ENCODE peak calls at places on chromosomes 12 and 14, in four cellular contexts. Q is AG04450, Y is non-pigmented ciliary epithelial cell, I is astrocyte. G is an unnamed sample.

GRCh38 chr12:836952-837351 is 84.6 kb downstream of the WNK1 start:
- DNase-seq in Q (no peak), Y (no peak), I (no peak), G (no peak)

GRCh38 chr12:113474635-113475436 is 3.2 kb upstream of the LHX5 start:
- DNase-seq in Q (no peak), Y (no peak), I (no peak), G (no peak)

GRCh38 chr14:64729386-64730060 is 25.3 kb downstream of the PLEKHG3 start:
- DNase-seq in Q (no peak), Y (no peak), I (no peak), G (no peak)

GRCh38 chr12:92124708-92125067 is 21.0 kb downstream of the BTG1 start:
- DNase-seq in Q (no peak), Y (no peak), I (no peak), G (no peak)

GRCh38 chr12:116133609-116134214 is 143.8 kb downstream of the MED13L start:
- DNase-seq in Q (no peak), Y (no peak), I (no peak), G (no peak)

GRCh38 chr14:23629831-23630396 is 6.2 kb upstream of the DHRS2 start:
- DNase-seq in Q (no peak), Y (no peak), I (no peak), G (no peak)

GRCh38 chr12:89706551-89707348 is 1.9 kb downstream of the ATP2B1 start:
- DNase-seq in Q (no peak), Y (no peak), I (peak; percentile 22), G (no peak)

GRCh38 chr14:53327716-53328115 is 174.6 kb upstream of the DDHD1 start:
- DNase-seq in Q (no peak), Y (peak; percentile 58), I (peak; percentile 68), G (no peak)

GRCh38 chr12:116666305-116666673 is 71.6 kb downstream of the SPRING1 start:
- DNase-seq in Q (no peak), Y (no peak), I (no peak), G (no peak)

GRCh38 chr12:48446372-48446771 is 26.0 kb upstream of the ANP32D start:
- DNase-seq in Q (no peak), Y (no peak), I (no peak), G (no peak)

GRCh38 chr12:19971396-19971802 is 396.9 kb upstream of the PDE3A start:
- DNase-seq in Q (no peak), Y (no peak), I (peak; percentile 94), G (no peak)

GRCh38 chr14:74932401-74932901 is 9.4 kb upstream of the RPS6KL1 start:
- DNase-seq in Q (no peak), Y (no peak), I (no peak), G (no peak)